ENCODE peak calls at places on chromosomes 2 and 18, in nine cellular contexts. X is ELR, M is uterus, J is left ventricle myocardium inferior, Q is ovary, K is bronchial epithelial cell, E is anterior cingulate cortex, L is HTR-8/SVneo, I is A549. R is an unnamed sample.

GRCh38 chr2:108981846-108982245 is 7.2 kb downstream of the EDAR start:
- DNase-seq in X (no peak), M (no peak), J (no peak), Q (no peak), K (no peak), E (no peak), L (no peak), I (no peak), R (no peak)

GRCh38 chr18:46253498-46253897 is 149.3 kb downstream of the HAUS1 start:
- DNase-seq in X (peak; percentile 75), M (peak; percentile 61), J (no peak), Q (peak; percentile 38), K (peak; percentile 74), E (no peak), L (peak; percentile 21), I (no peak), R (peak; percentile 49)

GRCh38 chr2:234869969-234870368 is 81.8 kb upstream of the SH3BP4 start:
- DNase-seq in X (no peak), M (no peak), J (no peak), Q (no peak), K (no peak), E (no peak), L (no peak), I (no peak), R (no peak)

GRCh38 chr2:20449501-20450200 is 2.8 kb downstream of the RHOB start:
- DNase-seq in X (peak; percentile 39), M (peak; percentile 43), J (no peak), Q (peak; percentile 52), K (no peak), E (peak; percentile 17), L (no peak), I (peak; percentile 49), R (no peak)

GRCh38 chr2:174235680-174236079 is 12.7 kb downstream of the OLA1 start:
- DNase-seq in X (peak; percentile 8), M (no peak), J (no peak), Q (no peak), K (no peak), E (no peak), L (no peak), I (no peak), R (peak; percentile 41)

GRCh38 chr2:172431428-172431827 is 4.0 kb downstream of the ITGA6 start:
- DNase-seq in X (no peak), M (peak; percentile 55), J (peak; percentile 46), Q (no peak), K (no peak), E (peak; percentile 52), L (no peak), I (no peak), R (no peak)

GRCh38 chr18:22703883-22704626 is 229.1 kb upstream of the RBBP8 start:
- DNase-seq in X (peak; percentile 62), M (no peak), J (no peak), Q (no peak), K (peak; percentile 63), E (no peak), L (peak; percentile 62), I (peak; percentile 50), R (peak; percentile 32)

GRCh38 chr2:24253303-24253919 is 78.6 kb downstream of the FAM228A start:
- DNase-seq in X (peak; percentile 64), M (no peak), J (no peak), Q (no peak), K (peak; percentile 35), E (no peak), L (no peak), I (peak; percentile 21), R (peak; percentile 72)

GRCh38 chr2:71736091-71736878 is 282.9 kb downstream of the DYSF start:
- DNase-seq in X (no peak), M (no peak), J (peak; percentile 49), Q (no peak), K (no peak), E (no peak), L (no peak), I (no peak), R (no peak)

GRCh38 chr18:78145096-78145495 is 834.5 kb upstream of the SALL3 start:
- DNase-seq in X (no peak), M (no peak), J (no peak), Q (no peak), K (peak; percentile 62), E (no peak), L (no peak), I (no peak), R (no peak)

GRCh38 chr18:54828986-54829385 is 709 bp downstream of the RAB27B start:
- DNase-seq in X (peak; percentile 14), M (no peak), J (no peak), Q (no peak), K (peak; percentile 37), E (no peak), L (no peak), I (no peak), R (no peak)

GRCh38 chr2:6309415-6310185 is 556.1 kb downstream of the CMPK2 start:
- DNase-seq in X (no peak), M (no peak), J (no peak), Q (no peak), K (no peak), E (no peak), L (no peak), I (no peak), R (no peak)

R was measured in foreskin fibroblast.